ENCODE peak calls at places on chromosome 2, in six cellular contexts. I, V, Y, D, H and N are unnamed samples.

GRCh38 chr2:129744649-129745048 is 234.8 kb upstream of the RAB6C start:
- DNase-seq in I (no peak), V (no peak), Y (no peak), D (no peak), H (no peak), N (no peak)

GRCh38 chr2:119792907-119793312 is 33.2 kb downstream of the PTPN4 start:
- DNase-seq in I (no peak), V (no peak), Y (no peak), D (no peak), H (no peak), N (no peak)

GRCh38 chr2:37472959-37473358 is 128.5 kb downstream of the QPCT start:
- DNase-seq in I (no peak), V (peak), Y (no peak), D (no peak), H (no peak), N (no peak)

GRCh38 chr2:7725132-7725849 is 808.1 kb downstream of the RNF144A start:
- DNase-seq in I (no peak), V (peak), Y (peak), D (no peak), H (peak), N (no peak)

GRCh38 chr2:67516899-67517530 is 119.9 kb downstream of the ETAA1 start:
- DNase-seq in I (no peak), V (peak), Y (no peak), D (no peak), H (no peak), N (no peak)

GRCh38 chr2:24855703-24856102 is 62.5 kb downstream of the CENPO start:
- DNase-seq in I (no peak), V (peak), Y (no peak), D (no peak), H (no peak), N (no peak)

GRCh38 chr2:118169359-118170005 is 81.2 kb downstream of the INSIG2 start:
- DNase-seq in I (no peak), V (no peak), Y (no peak), D (no peak), H (no peak), N (no peak)

GRCh38 chr2:189821953-189822748 is 37.9 kb downstream of the PMS1 start:
- DNase-seq in I (no peak), V (peak), Y (no peak), D (no peak), H (no peak), N (no peak)

GRCh38 chr2:232886176-232886575 is 16.1 kb downstream of the SNORC start:
- DNase-seq in I (peak), V (no peak), Y (no peak), D (no peak), H (no peak), N (no peak)

GRCh38 chr2:24339856-24340262 is 20.5 kb downstream of the ITSN2 start:
- DNase-seq in I (no peak), V (no peak), Y (no peak), D (no peak), H (no peak), N (no peak)

GRCh38 chr2:195934484-195934883 is 134.2 kb downstream of the DNAH7 start:
- DNase-seq in I (no peak), V (no peak), Y (no peak), D (no peak), H (no peak), N (no peak)

GRCh38 chr2:29011650-29012060 is 30.6 kb downstream of the TOGARAM2 start:
- DNase-seq in I (no peak), V (peak), Y (no peak), D (no peak), H (peak), N (no peak)

GRCh38 chr2:180012523-180012922 is 5.4 kb upstream of the CWC22 start:
- DNase-seq in I (no peak), V (peak), Y (no peak), D (no peak), H (no peak), N (no peak)

GRCh38 chr2:176130153-176130916 is 830 bp downstream of the HOXD8 start:
- DNase-seq in I (no peak), V (peak), Y (no peak), D (no peak), H (no peak), N (no peak)

GRCh38 chr2:159549234-159549633 is 67.1 kb downstream of the BAZ2B start:
- DNase-seq in I (no peak), V (no peak), Y (no peak), D (no peak), H (no peak), N (no peak)

GRCh38 chr2:121479882-121480522 is 50.7 kb upstream of the RNU4ATAC start:
- DNase-seq in I (no peak), V (no peak), Y (peak), D (no peak), H (no peak), N (no peak)

GRCh38 chr2:198811198-198811597 is 646.5 kb downstream of the SATB2 start:
- DNase-seq in I (no peak), V (no peak), Y (no peak), D (no peak), H (no peak), N (no peak)